ENCODE peak calls at places on chromosomes 5 and 9, in ten cellular contexts. X is cardiac muscle cell; F is OCI-LY7; N is CD8-positive, alpha-beta T cell; W is dorsolateral prefrontal cortex; Z is nephron progenitor cell; E is spleen; O is fibroblast of pulmonary artery; D is fibroblast of mammary gland; L is right lobe of liver. M is an unnamed sample.
A peak's percentile ranks its signal among the peaks of the same experiment; 100 is the strongest.

GRCh38 chr9:125843646-125844045 is 96.5 kb downstream of the PBX3 start:
- DNase-seq in X (peak; percentile 42), F (no peak), N (no peak), W (no peak), Z (no peak), E (no peak), O (peak; percentile 41), D (peak; percentile 34), L (no peak), M (no peak)

GRCh38 chr5:33036128-33036527 is 325.0 kb downstream of the NPR3 start:
- DNase-seq in X (no peak), F (no peak), N (no peak), W (no peak), Z (no peak), E (no peak), O (no peak), D (no peak), L (no peak), M (no peak)

GRCh38 chr9:81564632-81565031 is 124.7 kb downstream of the TLE1 start:
- DNase-seq in X (no peak), F (no peak), N (no peak), W (peak; percentile 67), Z (no peak), E (no peak), O (no peak), D (no peak), L (no peak), M (no peak)

GRCh38 chr5:134086943-134087305 is 27.6 kb upstream of the TCF7 start:
- DNase-seq in X (no peak), F (no peak), N (peak; percentile 85), W (no peak), Z (no peak), E (no peak), O (no peak), D (no peak), L (no peak), M (no peak)

GRCh38 chr5:177382423-177383029 is 1.7 kb upstream of the SLC34A1 start:
- DNase-seq in X (peak; percentile 51), F (peak; percentile 54), N (no peak), W (peak; percentile 48), Z (no peak), E (no peak), O (peak; percentile 49), D (peak; percentile 42), L (peak; percentile 75), M (no peak)

GRCh38 chr5:15073453-15073852 is 201.9 kb upstream of the ANKH start:
- DNase-seq in X (no peak), F (peak; percentile 1), N (no peak), W (no peak), Z (no peak), E (no peak), O (no peak), D (no peak), L (no peak), M (no peak)

GRCh38 chr5:104179057-104179456 is 616.5 kb upstream of the NUDT12 start:
- DNase-seq in X (peak; percentile 66), F (peak; percentile 57), N (no peak), W (peak; percentile 39), Z (peak; percentile 3), E (no peak), O (peak; percentile 69), D (peak; percentile 58), L (peak; percentile 77), M (no peak)

GRCh38 chr5:1122511-1123284 is 10.8 kb upstream of the SLC12A7 start:
- DNase-seq in X (no peak), F (no peak), N (no peak), W (no peak), Z (no peak), E (no peak), O (no peak), D (no peak), L (peak; percentile 88), M (no peak)

GRCh38 chr5:50445281-50445949 is 4.3 kb upstream of the EMB start:
- DNase-seq in X (no peak), F (peak; percentile 92), N (peak; percentile 57), W (no peak), Z (no peak), E (no peak), O (no peak), D (no peak), L (no peak), M (no peak)

GRCh38 chr5:95283022-95283615 is 1.8 kb downstream of the MCTP1 start:
- DNase-seq in X (no peak), F (no peak), N (no peak), W (no peak), Z (peak; percentile 9), E (no peak), O (no peak), D (no peak), L (no peak), M (no peak)

GRCh38 chr9:18379073-18379811 is 94.7 kb upstream of the ADAMTSL1 start:
- DNase-seq in X (no peak), F (no peak), N (no peak), W (no peak), Z (no peak), E (no peak), O (peak; percentile 53), D (peak; percentile 84), L (no peak), M (no peak)

GRCh38 chr9:124621371-124622328 is 114.5 kb upstream of the NR5A1 start:
- DNase-seq in X (peak; percentile 85), F (no peak), N (no peak), W (no peak), Z (no peak), E (no peak), O (peak; percentile 48), D (peak; percentile 45), L (no peak), M (no peak)

GRCh38 chr9:138075961-138076649 is 198.5 kb downstream of the CACNA1B start:
- DNase-seq in X (no peak), F (no peak), N (peak; percentile 2), W (no peak), Z (no peak), E (no peak), O (no peak), D (no peak), L (no peak), M (peak; percentile 54)

GRCh38 chr5:50441479-50441815 is 359 bp upstream of the EMB start:
- DNase-seq in X (no peak), F (no peak), N (no peak), W (no peak), Z (no peak), E (no peak), O (no peak), D (no peak), L (no peak), M (no peak)

DNA sequence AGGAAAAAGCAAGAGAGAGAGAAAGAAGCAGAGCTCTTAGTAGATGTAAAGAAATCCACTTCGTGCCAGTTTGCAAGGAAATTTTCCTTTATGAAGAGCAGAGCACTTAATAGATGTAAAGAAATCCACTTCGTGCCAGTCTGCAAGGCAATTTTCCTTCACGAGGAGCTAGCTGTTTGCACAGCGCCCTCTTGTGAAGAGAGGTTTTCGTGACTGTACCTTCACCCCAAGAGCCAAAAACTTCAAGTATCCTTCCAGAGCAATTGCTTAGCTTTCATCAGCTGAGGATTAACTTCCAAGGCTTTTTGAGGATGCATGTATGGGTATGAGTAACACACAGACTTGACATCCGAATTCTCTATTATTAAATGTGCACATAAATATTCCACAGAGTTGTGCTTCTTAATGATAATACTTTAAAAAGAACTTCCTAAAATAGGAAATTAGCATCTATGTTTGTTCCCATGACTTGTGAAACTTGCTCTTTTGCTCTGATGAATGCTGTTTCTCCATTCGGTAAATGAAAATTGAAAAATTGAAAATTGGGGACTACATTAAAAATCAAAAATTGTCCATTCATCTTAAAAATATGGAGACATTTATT is 525.6 kb downstream of the PDE4D start:
- DNase-seq in X (peak; percentile 85), F (peak; percentile 38), N (peak; percentile 49), W (peak; percentile 68), Z (peak; percentile 59), E (no peak), O (peak; percentile 86), D (peak; percentile 73), L (peak; percentile 54), M (no peak)
- TF ChIP-seq CTCF in X (peak; percentile 85), F (peak; percentile 83), N (peak; percentile 63), W (peak; percentile 83), Z (peak; percentile 84), E (peak; percentile 29), O (peak; percentile 92), D (peak; percentile 86), L (peak; percentile 69), M (peak; percentile 84)

GRCh38 chr5:141186897-141187512 is at the start of gene PCDHB9:
- DNase-seq in X (peak; percentile 9), F (peak; percentile 56), N (no peak), W (no peak), Z (peak; percentile 42), E (no peak), O (peak; percentile 7), D (peak; percentile 16), L (no peak), M (no peak)
- TF ChIP-seq CTCF in X (peak; percentile 21), F (peak; percentile 97), N (peak; percentile 17), W (peak; percentile 54), Z (peak; percentile 34), E (no peak), O (peak; percentile 25), D (peak; percentile 31), L (peak; percentile 15), M (peak; percentile 68)

DNA sequence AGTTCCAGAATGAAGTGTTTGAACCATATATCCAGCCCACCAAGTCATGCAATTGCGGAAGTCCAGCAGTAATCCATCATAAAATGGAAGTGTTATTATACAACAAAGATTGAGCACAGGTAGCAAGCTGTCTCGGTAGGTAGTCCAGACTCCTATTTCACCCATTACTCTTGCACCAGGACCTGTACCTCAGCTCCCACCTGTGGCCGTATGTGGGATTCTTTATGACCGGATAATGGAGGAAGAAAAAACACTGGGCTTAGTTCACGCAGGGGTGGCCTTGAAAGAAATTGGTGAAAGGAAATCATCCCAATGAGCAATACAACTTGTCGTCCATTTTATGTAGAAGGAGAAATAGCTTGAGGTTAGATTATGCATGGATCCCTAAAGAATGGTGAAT is 216.3 kb downstream of the ESM1 start:
- DNase-seq in X (no peak), F (peak; percentile 7), N (no peak), W (no peak), Z (no peak), E (no peak), O (no peak), D (no peak), L (no peak), M (no peak)
- TF ChIP-seq CTCF in X (no peak), F (no peak), N (no peak), W (no peak), Z (no peak), E (no peak), O (no peak), D (no peak), L (peak; percentile 35), M (no peak)

DNA sequence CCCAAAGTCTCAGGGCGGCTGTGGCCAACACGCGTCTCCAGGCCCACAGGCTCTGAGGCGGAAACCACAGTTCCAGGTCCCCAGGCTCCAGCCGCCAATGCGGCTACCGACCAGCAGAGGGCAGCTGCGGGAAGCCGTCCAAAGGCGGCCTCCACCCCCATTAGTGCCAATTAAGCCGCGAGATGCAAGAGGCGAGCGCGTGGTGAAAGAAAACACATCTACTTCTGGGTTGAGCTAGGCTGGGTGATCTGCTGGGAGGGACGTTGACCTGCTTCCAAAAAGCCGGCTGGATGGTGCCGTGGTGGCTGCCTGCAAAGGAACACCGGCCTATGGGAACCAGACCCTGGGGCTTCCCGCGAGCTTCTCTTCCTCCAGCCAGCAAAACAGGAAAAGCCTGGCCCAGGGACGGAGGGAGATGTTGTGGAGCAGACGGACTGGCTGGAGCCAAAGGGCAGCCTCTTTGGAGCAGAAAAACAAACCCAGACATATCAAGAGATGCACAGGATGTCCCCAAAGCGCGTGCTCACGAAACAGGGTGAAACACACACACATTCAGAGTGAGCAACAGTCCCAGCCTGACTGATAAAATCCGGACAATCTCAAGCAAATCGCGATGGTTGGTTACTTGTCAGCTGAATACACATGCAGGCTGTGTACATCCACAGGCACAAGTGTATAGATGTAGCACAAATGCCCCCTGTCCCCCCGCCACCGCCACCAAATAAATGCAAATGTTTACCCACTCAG is 187.1 kb upstream of the BRINP1 start:
- DNase-seq in X (peak; percentile 78), F (peak; percentile 57), N (no peak), W (peak; percentile 78), Z (peak; percentile 89), E (peak; percentile 87), O (peak; percentile 57), D (peak; percentile 54), L (peak; percentile 75), M (peak; percentile 84)
- TF ChIP-seq CTCF in X (peak; percentile 99), F (peak; percentile 86), N (peak; percentile 18), W (peak; percentile 92), Z (peak; percentile 94), E (peak; percentile 72), O (peak; percentile 92), D (peak; percentile 90), L (peak; percentile 95), M (peak; percentile 99)

M was measured in type B pancreatic cell.